ENCODE peak calls at places on chromosomes 16 and 17, in six cellular contexts. Z is BJ; N is lower lobe of right lung; B is activated gamma-delta T cell treated with Interleukin-2 at 50 U/mL for 16 hours; F is CD8-positive, alpha-beta memory T cell; K is iPS-NIHi11. J is an unnamed sample.

GRCh38 chr17:77445030-77445907 is 304.5 kb downstream of the SEC14L1 start:
- DNase-seq in Z (no peak), N (no peak), B (peak), F (peak), K (no peak), J (peak)

GRCh38 chr16:55372792-55373488 is 48.9 kb downstream of the IRX6 start:
- DNase-seq in Z (no peak), N (no peak), B (no peak), F (no peak), K (no peak), J (peak)

GRCh38 chr17:17724307-17724921 is 43.2 kb downstream of the RAI1 start:
- DNase-seq in Z (no peak), N (no peak), B (no peak), F (no peak), K (peak), J (no peak)

GRCh38 chr16:50972899-50973298 is 178.2 kb downstream of the SALL1 start:
- DNase-seq in Z (no peak), N (no peak), B (no peak), F (no peak), K (no peak), J (no peak)

GRCh38 chr17:76493505-76494167 is 7.6 kb downstream of the RHBDF2 start:
- DNase-seq in Z (no peak), N (no peak), B (peak), F (peak), K (no peak), J (no peak)

GRCh38 chr16:29958756-29959155 is 3.1 kb upstream of the TMEM219 start:
- DNase-seq in Z (no peak), N (no peak), B (no peak), F (no peak), K (no peak), J (no peak)

GRCh38 chr17:14784997-14785696 is 480.0 kb downstream of the PMP22 start:
- DNase-seq in Z (no peak), N (no peak), B (peak), F (no peak), K (no peak), J (no peak)

GRCh38 chr17:43676471-43676870 is 14.7 kb upstream of the MEOX1 start:
- DNase-seq in Z (no peak), N (no peak), B (no peak), F (no peak), K (no peak), J (no peak)

GRCh38 chr17:81200695-81201580 is 21.8 kb downstream of the CEP131 start:
- DNase-seq in Z (peak), N (peak), B (no peak), F (no peak), K (peak), J (no peak)

GRCh38 chr17:3838206-3838605 is 7.8 kb downstream of the NCBP3 start:
- DNase-seq in Z (no peak), N (no peak), B (no peak), F (no peak), K (peak), J (no peak)

GRCh38 chr17:80177986-80178590 is 8.3 kb downstream of the CARD14 start:
- DNase-seq in Z (no peak), N (no peak), B (no peak), F (no peak), K (peak), J (peak)

GRCh38 chr16:72221216-72221995 is 49.5 kb upstream of the PMFBP1 start:
- DNase-seq in Z (no peak), N (no peak), B (no peak), F (no peak), K (no peak), J (no peak)

GRCh38 chr17:63984651-63985386 is 12.1 kb upstream of the SCN4A start:
- DNase-seq in Z (peak), N (no peak), B (peak), F (peak), K (no peak), J (no peak)

GRCh38 chr16:31700530-31701388 is 172.8 kb upstream of the ZNF267 start:
- DNase-seq in Z (no peak), N (peak), B (peak), F (peak), K (no peak), J (peak)

GRCh38 chr17:77905766-77906165 is 52.7 kb upstream of the TNRC6C start:
- DNase-seq in Z (no peak), N (no peak), B (no peak), F (no peak), K (no peak), J (no peak)

GRCh38 chr16:1066584-1067172 is 5.9 kb upstream of the SSTR5 start:
- DNase-seq in Z (no peak), N (no peak), B (no peak), F (no peak), K (no peak), J (no peak)

GRCh38 chr16:55240933-55241332 is 83.1 kb upstream of the IRX6 start:
- DNase-seq in Z (no peak), N (no peak), B (no peak), F (no peak), K (peak), J (no peak)

J was measured in Right ventricle myocardium superior.